ENCODE peak calls at places on chromosomes 6 and 20, in six cellular contexts. One of them, this sample, is unnamed.

GRCh38 chr6:141513830-141514229 is 618.9 kb upstream of the GJE1 start:
- DNase-seq in NCI-H1930: no peak
- DNase-seq in activated CD4-positive, CD25-positive, alpha-beta regulatory T cell: no peak
- DNase-seq in NCI-H187 treated with DMSO at 0.1 percent for 48 hours: no peak
- DNase-seq in NCI-H1092 treated with DMSO at 0.1 percent for 48 hours: no peak
- DNase-seq in cardiac fibroblast: peak; percentile 17
- DNase-seq in this sample: no peak

GRCh38 chr6:89242574-89243330 is 25.6 kb upstream of the GABRR1 start:
- DNase-seq in NCI-H1930: peak; percentile 10
- DNase-seq in NCI-H1092 treated with DMSO at 0.1 percent for 48 hours: peak; percentile 42
- DNase-seq in cardiac fibroblast: peak; percentile 77
- DNase-seq in activated CD4-positive, CD25-positive, alpha-beta regulatory T cell: no peak
- DNase-seq in NCI-H187 treated with DMSO at 0.1 percent for 48 hours: peak; percentile 20
- DNase-seq in this sample: peak; percentile 37

GRCh38 chr6:160791981-160792418 is 90.0 kb downstream of the PLG start:
- DNase-seq in activated CD4-positive, CD25-positive, alpha-beta regulatory T cell: no peak
- DNase-seq in NCI-H187 treated with DMSO at 0.1 percent for 48 hours: no peak
- DNase-seq in NCI-H1930: no peak
- DNase-seq in cardiac fibroblast: no peak
- DNase-seq in NCI-H1092 treated with DMSO at 0.1 percent for 48 hours: no peak
- DNase-seq in this sample: no peak

GRCh38 chr6:31791324-31792089 is 4.0 kb downstream of the VARS1 start:
- DNase-seq in NCI-H1930: no peak
- DNase-seq in activated CD4-positive, CD25-positive, alpha-beta regulatory T cell: no peak
- DNase-seq in NCI-H187 treated with DMSO at 0.1 percent for 48 hours: no peak
- DNase-seq in cardiac fibroblast: peak; percentile 63
- DNase-seq in NCI-H1092 treated with DMSO at 0.1 percent for 48 hours: peak; percentile 40
- DNase-seq in this sample: no peak

GRCh38 chr6:2433686-2434085 is 188.3 kb upstream of the GMDS start:
- DNase-seq in cardiac fibroblast: no peak
- DNase-seq in NCI-H187 treated with DMSO at 0.1 percent for 48 hours: no peak
- DNase-seq in NCI-H1092 treated with DMSO at 0.1 percent for 48 hours: no peak
- DNase-seq in NCI-H1930: no peak
- DNase-seq in activated CD4-positive, CD25-positive, alpha-beta regulatory T cell: no peak
- DNase-seq in this sample: no peak

GRCh38 chr6:52307900-52308372 is 23.4 kb upstream of the MCM3 start:
- DNase-seq in NCI-H187 treated with DMSO at 0.1 percent for 48 hours: no peak
- DNase-seq in cardiac fibroblast: no peak
- DNase-seq in NCI-H1930: no peak
- DNase-seq in activated CD4-positive, CD25-positive, alpha-beta regulatory T cell: no peak
- DNase-seq in NCI-H1092 treated with DMSO at 0.1 percent for 48 hours: no peak
- DNase-seq in this sample: no peak

GRCh38 chr6:31139599-31139998 is 733 bp upstream of the PSORS1C2 start:
- DNase-seq in NCI-H1930: no peak
- DNase-seq in NCI-H1092 treated with DMSO at 0.1 percent for 48 hours: no peak
- DNase-seq in activated CD4-positive, CD25-positive, alpha-beta regulatory T cell: no peak
- DNase-seq in NCI-H187 treated with DMSO at 0.1 percent for 48 hours: no peak
- DNase-seq in cardiac fibroblast: peak; percentile 76
- DNase-seq in this sample: no peak

GRCh38 chr6:57221936-57222683 is at the start of gene RAB23:
- DNase-seq in activated CD4-positive, CD25-positive, alpha-beta regulatory T cell: peak; percentile 63
- DNase-seq in NCI-H187 treated with DMSO at 0.1 percent for 48 hours: no peak
- DNase-seq in cardiac fibroblast: peak; percentile 88
- DNase-seq in NCI-H1930: peak; percentile 84
- DNase-seq in NCI-H1092 treated with DMSO at 0.1 percent for 48 hours: peak; percentile 76
- DNase-seq in this sample: peak; percentile 10

GRCh38 chr6:8321671-8322404 is 113.5 kb downstream of the SLC35B3 start:
- DNase-seq in NCI-H1092 treated with DMSO at 0.1 percent for 48 hours: no peak
- DNase-seq in cardiac fibroblast: no peak
- DNase-seq in NCI-H187 treated with DMSO at 0.1 percent for 48 hours: no peak
- DNase-seq in NCI-H1930: no peak
- DNase-seq in activated CD4-positive, CD25-positive, alpha-beta regulatory T cell: no peak
- DNase-seq in this sample: no peak

GRCh38 chr6:160799801-160800200 is 97.8 kb downstream of the PLG start:
- DNase-seq in cardiac fibroblast: no peak
- DNase-seq in NCI-H1092 treated with DMSO at 0.1 percent for 48 hours: no peak
- DNase-seq in NCI-H187 treated with DMSO at 0.1 percent for 48 hours: no peak
- DNase-seq in activated CD4-positive, CD25-positive, alpha-beta regulatory T cell: no peak
- DNase-seq in NCI-H1930: no peak
- DNase-seq in this sample: no peak

GRCh38 chr6:163346529-163346961 is 68.0 kb upstream of the QKI start:
- DNase-seq in NCI-H1930: no peak
- DNase-seq in cardiac fibroblast: no peak
- DNase-seq in NCI-H187 treated with DMSO at 0.1 percent for 48 hours: no peak
- DNase-seq in activated CD4-positive, CD25-positive, alpha-beta regulatory T cell: no peak
- DNase-seq in NCI-H1092 treated with DMSO at 0.1 percent for 48 hours: peak; percentile 10
- DNase-seq in this sample: no peak

GRCh38 chr6:11315743-11316437 is 83.4 kb upstream of the NEDD9 start:
- DNase-seq in cardiac fibroblast: peak; percentile 72
- DNase-seq in activated CD4-positive, CD25-positive, alpha-beta regulatory T cell: no peak
- DNase-seq in NCI-H1092 treated with DMSO at 0.1 percent for 48 hours: no peak
- DNase-seq in NCI-H187 treated with DMSO at 0.1 percent for 48 hours: no peak
- DNase-seq in NCI-H1930: no peak
- DNase-seq in this sample: no peak

GRCh38 chr6:12296255-12296573 is 6.1 kb downstream of the EDN1 start:
- DNase-seq in activated CD4-positive, CD25-positive, alpha-beta regulatory T cell: no peak
- DNase-seq in cardiac fibroblast: peak; percentile 85
- DNase-seq in NCI-H1930: no peak
- DNase-seq in NCI-H187 treated with DMSO at 0.1 percent for 48 hours: no peak
- DNase-seq in NCI-H1092 treated with DMSO at 0.1 percent for 48 hours: no peak
- DNase-seq in this sample: no peak

GRCh38 chr20:33697129-33697528 is 10.9 kb upstream of the E2F1 start:
- DNase-seq in cardiac fibroblast: peak; percentile 74
- DNase-seq in activated CD4-positive, CD25-positive, alpha-beta regulatory T cell: no peak
- DNase-seq in NCI-H1092 treated with DMSO at 0.1 percent for 48 hours: no peak
- DNase-seq in NCI-H1930: no peak
- DNase-seq in NCI-H187 treated with DMSO at 0.1 percent for 48 hours: no peak
- DNase-seq in this sample: no peak

GRCh38 chr6:8652710-8653109 is 217.4 kb upstream of the SLC35B3 start:
- DNase-seq in NCI-H187 treated with DMSO at 0.1 percent for 48 hours: no peak
- DNase-seq in cardiac fibroblast: no peak
- DNase-seq in NCI-H1930: no peak
- DNase-seq in NCI-H1092 treated with DMSO at 0.1 percent for 48 hours: no peak
- DNase-seq in activated CD4-positive, CD25-positive, alpha-beta regulatory T cell: no peak
- DNase-seq in this sample: no peak

GRCh38 chr20:57211949-57212889 is 54.2 kb downstream of the BMP7 start:
- DNase-seq in cardiac fibroblast: peak; percentile 61
- DNase-seq in NCI-H1092 treated with DMSO at 0.1 percent for 48 hours: no peak
- DNase-seq in NCI-H1930: no peak
- DNase-seq in NCI-H187 treated with DMSO at 0.1 percent for 48 hours: peak; percentile 30
- DNase-seq in activated CD4-positive, CD25-positive, alpha-beta regulatory T cell: no peak
- DNase-seq in this sample: no peak

GRCh38 chr6:35776364-35777215 is at the start of gene CLPSL2:
- DNase-seq in activated CD4-positive, CD25-positive, alpha-beta regulatory T cell: no peak
- DNase-seq in cardiac fibroblast: peak; percentile 33
- DNase-seq in NCI-H1930: no peak
- DNase-seq in NCI-H1092 treated with DMSO at 0.1 percent for 48 hours: no peak
- DNase-seq in NCI-H187 treated with DMSO at 0.1 percent for 48 hours: no peak
- DNase-seq in this sample: no peak

GRCh38 chr6:41707565-41708200 is 27.7 kb downstream of the TFEB start:
- DNase-seq in NCI-H187 treated with DMSO at 0.1 percent for 48 hours: no peak
- DNase-seq in NCI-H1930: no peak
- DNase-seq in activated CD4-positive, CD25-positive, alpha-beta regulatory T cell: no peak
- DNase-seq in cardiac fibroblast: no peak
- DNase-seq in NCI-H1092 treated with DMSO at 0.1 percent for 48 hours: no peak
- DNase-seq in this sample: no peak

GRCh38 chr20:64114356-64114971 is 7.1 kb upstream of the NPBWR2 start:
- DNase-seq in NCI-H1092 treated with DMSO at 0.1 percent for 48 hours: no peak
- DNase-seq in NCI-H187 treated with DMSO at 0.1 percent for 48 hours: no peak
- DNase-seq in NCI-H1930: no peak
- DNase-seq in activated CD4-positive, CD25-positive, alpha-beta regulatory T cell: no peak
- DNase-seq in cardiac fibroblast: no peak
- DNase-seq in this sample: no peak

GRCh38 chr20:29427201-29428060 is 1830.0 kb upstream of the DEFB115 start:
- DNase-seq in cardiac fibroblast: no peak
- DNase-seq in activated CD4-positive, CD25-positive, alpha-beta regulatory T cell: no peak
- DNase-seq in NCI-H1092 treated with DMSO at 0.1 percent for 48 hours: no peak
- DNase-seq in NCI-H1930: peak; percentile 74
- DNase-seq in NCI-H187 treated with DMSO at 0.1 percent for 48 hours: no peak
- DNase-seq in this sample: no peak

GRCh38 chr6:106128981-106129761 is 43.0 kb downstream of the PRDM1 start:
- DNase-seq in NCI-H187 treated with DMSO at 0.1 percent for 48 hours: no peak
- DNase-seq in activated CD4-positive, CD25-positive, alpha-beta regulatory T cell: no peak
- DNase-seq in cardiac fibroblast: peak; percentile 70
- DNase-seq in NCI-H1930: no peak
- DNase-seq in NCI-H1092 treated with DMSO at 0.1 percent for 48 hours: no peak
- DNase-seq in this sample: no peak

GRCh38 chr20:33796263-33796906 is 14.8 kb upstream of the CHMP4B start:
- DNase-seq in NCI-H1092 treated with DMSO at 0.1 percent for 48 hours: no peak
- DNase-seq in activated CD4-positive, CD25-positive, alpha-beta regulatory T cell: no peak
- DNase-seq in NCI-H1930: no peak
- DNase-seq in cardiac fibroblast: no peak
- DNase-seq in NCI-H187 treated with DMSO at 0.1 percent for 48 hours: no peak
- DNase-seq in this sample: no peak

GRCh38 chr20:62136283-62137091 is 6.7 kb downstream of the PSMA7 start:
- DNase-seq in NCI-H1930: peak; percentile 75
- DNase-seq in cardiac fibroblast: peak; percentile 81
- DNase-seq in NCI-H187 treated with DMSO at 0.1 percent for 48 hours: no peak
- DNase-seq in NCI-H1092 treated with DMSO at 0.1 percent for 48 hours: peak; percentile 44
- DNase-seq in activated CD4-positive, CD25-positive, alpha-beta regulatory T cell: peak; percentile 9
- DNase-seq in this sample: no peak

GRCh38 chr6:101818056-101818455 is 424.5 kb downstream of the GRIK2 start:
- DNase-seq in NCI-H1092 treated with DMSO at 0.1 percent for 48 hours: no peak
- DNase-seq in activated CD4-positive, CD25-positive, alpha-beta regulatory T cell: no peak
- DNase-seq in NCI-H187 treated with DMSO at 0.1 percent for 48 hours: no peak
- DNase-seq in cardiac fibroblast: no peak
- DNase-seq in NCI-H1930: no peak
- DNase-seq in this sample: no peak

GRCh38 chr6:64050586-64050985 is 415.0 kb downstream of the PHF3 start:
- DNase-seq in NCI-H1930: no peak
- DNase-seq in NCI-H187 treated with DMSO at 0.1 percent for 48 hours: no peak
- DNase-seq in activated CD4-positive, CD25-positive, alpha-beta regulatory T cell: no peak
- DNase-seq in cardiac fibroblast: no peak
- DNase-seq in NCI-H1092 treated with DMSO at 0.1 percent for 48 hours: no peak
- DNase-seq in this sample: no peak

This sample was measured in NCI-H1436 treated with DMSO at 0.1 percent for 48 hours.